ENCODE peak calls at places on chromosomes 13 and 19, in seven cellular contexts. W is cardiac fibroblast; F is fibroblast of lung; X is endothelial cell; V is CD8-positive, alpha-beta T cell; I is fibroblast of the aortic adventitia; O is heart left ventricle. B is an unnamed sample.

GRCh38 chr13:102236830-102237621 is 164.8 kb downstream of the FGF14 start:
- DNase-seq in W (no peak), V (no peak), O (no peak), F (no peak), X (no peak), I (no peak), B (no peak)

GRCh38 chr13:81987159-81987558 is 1646.2 kb upstream of the SPRY2 start:
- DNase-seq in O (no peak), X (no peak), W (no peak), F (no peak), V (no peak), I (no peak), B (no peak)

GRCh38 chr19:5915782-5916165 is 1.7 kb downstream of the CAPS start:
- DNase-seq in I (no peak), X (no peak), V (no peak), W (no peak), O (no peak), F (no peak), B (no peak)

GRCh38 chr13:101258509-101258908 is 157.8 kb downstream of the NALCN start:
- DNase-seq in F (no peak), O (no peak), I (no peak), V (no peak), X (no peak), W (no peak), B (no peak)

GRCh38 chr19:8224394-8225145 is 15.4 kb downstream of the CERS4 start:
- DNase-seq in O (peak; percentile 70), I (peak; percentile 50), W (no peak), F (no peak), V (no peak), X (no peak), B (no peak)

GRCh38 chr13:93771782-93772181 is 545.2 kb downstream of the GPC6 start:
- DNase-seq in X (no peak), W (peak; percentile 39), V (no peak), F (peak; percentile 60), O (no peak), I (peak; percentile 67), B (no peak)

GRCh38 chr19:12777217-12778019 is 2.1 kb upstream of the HOOK2 start:
- DNase-seq in V (peak; percentile 80), W (peak; percentile 82), I (peak; percentile 80), X (peak; percentile 92), O (peak; percentile 84), F (peak; percentile 64), B (peak; percentile 76)

GRCh38 chr13:51916419-51916818 is 54.6 kb downstream of the CCDC70 start:
- DNase-seq in X (no peak), W (no peak), F (no peak), V (no peak), I (no peak), O (no peak), B (no peak)

GRCh38 chr13:105442941-105443340 is 1092.5 kb downstream of the EFNB2 start:
- DNase-seq in F (peak; percentile 99), V (no peak), W (peak; percentile 96), X (no peak), I (peak; percentile 85), O (no peak), B (no peak)

GRCh38 chr19:46441775-46442332 is 13.1 kb upstream of the PNMA8C start:
- DNase-seq in I (peak; percentile 85), X (no peak), F (no peak), W (peak; percentile 61), V (no peak), O (no peak), B (no peak)

GRCh38 chr19:34644991-34645461 is 31.9 kb downstream of the SCGB2B2 start:
- DNase-seq in V (no peak), O (no peak), I (no peak), X (no peak), W (no peak), F (no peak), B (no peak)

GRCh38 chr19:38175422-38175821 is 48.6 kb downstream of the DPF1 start:
- DNase-seq in O (no peak), F (no peak), I (no peak), W (no peak), V (no peak), X (no peak), B (no peak)

GRCh38 chr19:53909471-53910169 is 542 bp downstream of the CACNG7 start:
- DNase-seq in X (no peak), I (no peak), O (no peak), V (no peak), W (no peak), F (no peak), B (no peak)

GRCh38 chr19:17470204-17470841 is at the start of gene SLC27A1:
- DNase-seq in F (peak; percentile 98), V (peak; percentile 91), W (peak; percentile 99), X (peak; percentile 98), I (peak; percentile 98), O (peak; percentile 99), B (peak; percentile 97)

DNA sequence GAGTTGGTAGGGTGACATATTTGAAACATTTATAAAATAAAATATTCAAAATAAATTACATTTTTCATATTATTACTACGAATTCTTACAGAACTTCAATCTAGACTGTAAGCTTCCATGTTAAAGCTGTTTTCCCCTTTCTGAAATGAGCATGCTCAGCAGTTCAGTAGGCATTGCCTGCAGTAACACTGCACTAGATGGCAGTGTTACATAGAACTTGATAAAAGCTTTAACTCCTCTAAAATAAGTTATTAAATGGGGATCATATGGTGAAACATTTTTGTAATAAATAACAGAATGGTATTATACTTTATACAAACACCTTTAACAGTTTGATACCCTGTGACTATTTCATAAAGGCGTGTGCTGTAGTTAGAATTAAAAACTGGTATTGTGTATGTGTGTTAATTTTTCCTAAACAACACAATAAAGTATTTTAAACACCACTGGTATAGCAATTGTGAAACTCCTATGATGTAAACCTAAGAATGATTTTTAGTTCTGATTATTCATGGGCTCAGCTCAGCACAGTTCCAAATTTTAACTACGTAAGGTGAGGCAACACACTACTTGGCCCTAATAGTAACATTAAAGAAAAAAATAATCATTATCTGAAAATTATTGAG is 11.6 kb upstream of the GPR18 start:
- DNase-seq in X (no peak), V (no peak), W (peak; percentile 78), I (peak; percentile 78), F (peak; percentile 56), O (no peak), B (no peak)
- TF ChIP-seq CTCF in X (no peak), V (peak; percentile 91), W (peak; percentile 75), I (peak; percentile 82), F (peak; percentile 80), O (peak; percentile 75), B (peak; percentile 60)

GRCh38 chr13:113123226-113124150 is 889 bp downstream of the F10 start:
- DNase-seq in X (peak; percentile 38), F (no peak), V (no peak), O (no peak), W (no peak), I (peak; percentile 15), B (no peak)
- TF ChIP-seq CTCF in X (no peak), F (peak; percentile 8), V (no peak), O (peak; percentile 24), W (peak; percentile 21), I (peak; percentile 44), B (peak; percentile 21)

DNA sequence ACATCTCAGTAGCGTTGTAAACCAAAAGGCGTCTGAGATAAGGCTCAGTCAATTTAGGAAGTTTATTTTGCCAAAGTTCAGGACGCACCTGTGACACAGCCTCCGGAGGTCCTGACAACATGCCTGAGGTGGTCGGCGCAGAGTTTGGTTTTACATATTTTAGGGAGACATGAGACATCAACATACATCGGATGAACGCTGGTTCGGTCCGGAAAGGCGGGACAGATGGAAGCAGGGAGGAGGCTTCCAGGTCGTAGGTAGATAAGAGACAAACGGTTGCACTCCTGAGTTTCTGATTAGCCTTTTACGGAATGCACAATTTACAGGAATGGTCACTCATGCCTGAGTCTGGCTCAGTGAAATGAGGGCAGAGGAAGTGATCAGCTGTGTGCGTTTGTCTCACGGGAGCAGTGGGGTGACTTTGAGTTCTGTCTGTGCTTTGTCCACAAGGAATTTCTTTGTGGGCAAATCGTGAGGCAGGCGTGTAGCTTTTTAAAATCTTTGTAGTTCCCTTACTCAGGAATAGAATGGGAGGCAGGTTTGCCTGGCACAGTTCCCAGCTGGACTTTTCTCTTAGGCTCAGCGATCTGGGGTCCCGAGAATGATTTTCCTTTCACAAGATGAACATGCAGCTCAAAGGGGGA is 36.3 kb downstream of the C13orf46 start:
- DNase-seq in I (no peak), F (no peak), V (no peak), X (no peak), W (no peak), O (no peak), B (no peak)
- TF ChIP-seq CTCF in I (no peak), F (no peak), V (no peak), X (no peak), W (no peak), O (no peak), B (no peak)

GRCh38 chr19:3343619-3344502 is 22.5 kb upstream of the NFIC start:
- DNase-seq in O (peak; percentile 88), W (peak; percentile 94), V (peak; percentile 27), F (peak; percentile 82), X (no peak), I (peak; percentile 87), B (no peak)
- TF ChIP-seq CTCF in O (peak; percentile 38), W (no peak), V (no peak), F (no peak), X (no peak), I (no peak), B (no peak)

GRCh38 chr19:55454787-55455243 is 6.6 kb downstream of the ISOC2 start:
- DNase-seq in W (peak; percentile 50), F (no peak), I (no peak), X (peak; percentile 71), O (no peak), V (peak; percentile 46), B (no peak)

GRCh38 chr19:55451163-55451521 is 8.0 kb upstream of the SHISA7 start:
- DNase-seq in F (no peak), W (no peak), O (no peak), V (no peak), X (no peak), I (no peak), B (no peak)

GRCh38 chr19:55451522-55452380 is 8.7 kb upstream of the SHISA7 start:
- DNase-seq in O (no peak), X (no peak), V (no peak), W (no peak), I (no peak), F (no peak), B (no peak)

GRCh38 chr19:55453861-55454260 is 7.6 kb downstream of the ISOC2 start:
- DNase-seq in X (no peak), V (no peak), W (no peak), F (no peak), I (no peak), O (no peak), B (no peak)

GRCh38 chr19:55452381-55453325 is 8.8 kb downstream of the ISOC2 start:
- DNase-seq in O (peak; percentile 79), W (peak; percentile 81), X (peak; percentile 54), V (no peak), F (peak; percentile 73), I (peak; percentile 42), B (peak; percentile 45)
- TF ChIP-seq CTCF in O (no peak), W (no peak), X (peak; percentile 21), V (no peak), F (peak; percentile 14), I (no peak), B (peak; percentile 7)